ENCODE peak calls at places on chromosomes 2 and 18, in six cellular contexts. C is NB4, U is astrocyte of the spinal cord, H is thoracic aorta, N is spleen, P is epithelial cell of proximal tubule. L is an unnamed sample.

GRCh38 chr2:12155308-12156061 is 409.1 kb downstream of the LPIN1 start:
- DNase-seq in C (no peak), U (peak), H (no peak), N (no peak), P (no peak), L (peak)

GRCh38 chr18:44681039-44681595 is 429 bp downstream of the SETBP1 start:
- DNase-seq in C (no peak), U (no peak), H (no peak), N (no peak), P (no peak), L (no peak)

GRCh38 chr18:6569813-6570212 is 155.1 kb upstream of the L3MBTL4 start:
- DNase-seq in C (peak), U (no peak), H (no peak), N (no peak), P (no peak), L (no peak)

GRCh38 chr2:238458641-238459040 is 31.9 kb downstream of the ASB1 start:
- DNase-seq in C (no peak), U (peak), H (no peak), N (no peak), P (no peak), L (no peak)

GRCh38 chr2:222208010-222208690 is 90.6 kb downstream of the PAX3 start:
- DNase-seq in C (no peak), U (peak), H (no peak), N (no peak), P (no peak), L (no peak)

GRCh38 chr2:86290596-86291327 is 46.7 kb downstream of the REEP1 start:
- DNase-seq in C (no peak), U (no peak), H (no peak), N (no peak), P (no peak), L (no peak)

GRCh38 chr2:231929961-231930600 is 3.9 kb upstream of the NPPC start:
- DNase-seq in C (peak), U (no peak), H (no peak), N (peak), P (no peak), L (no peak)

GRCh38 chr2:117087565-117088291 is 726.8 kb upstream of the DDX18 start:
- DNase-seq in C (no peak), U (no peak), H (no peak), N (no peak), P (no peak), L (no peak)

GRCh38 chr2:44772131-44772530 is 169.4 kb upstream of the SIX3 start:
- DNase-seq in C (no peak), U (no peak), H (no peak), N (no peak), P (no peak), L (no peak)

GRCh38 chr18:37305084-37305483 is 260.5 kb downstream of the CELF4 start:
- DNase-seq in C (no peak), U (no peak), H (no peak), N (no peak), P (no peak), L (no peak)

GRCh38 chr2:80102026-80102425 is 202.5 kb downstream of the LRRTM1 start:
- DNase-seq in C (no peak), U (peak), H (no peak), N (no peak), P (peak), L (peak)

GRCh38 chr2:181715033-181715630 is 34.8 kb upstream of the NEUROD1 start:
- DNase-seq in C (peak), U (peak), H (peak), N (no peak), P (peak), L (peak)

GRCh38 chr18:43751835-43752234 is 474.5 kb upstream of the SYT4 start:
- DNase-seq in C (no peak), U (peak), H (no peak), N (no peak), P (no peak), L (no peak)

GRCh38 chr2:109530712-109531111 is 83.1 kb downstream of the SEPTIN10 start:
- DNase-seq in C (no peak), U (no peak), H (no peak), N (peak), P (no peak), L (no peak)

GRCh38 chr18:46856975-46857374 is 60.3 kb downstream of the PIAS2 start:
- DNase-seq in C (no peak), U (no peak), H (no peak), N (no peak), P (no peak), L (no peak)

GRCh38 chr2:224401641-224402342 is at the start of gene FAM124B:
- DNase-seq in C (peak), U (peak), H (peak), N (peak), P (no peak), L (peak)

GRCh38 chr18:56152547-56152946 is 485.8 kb downstream of the TXNL1 start:
- DNase-seq in C (no peak), U (no peak), H (no peak), N (no peak), P (no peak), L (no peak)

GRCh38 chr2:239160226-239161143 is 240.3 kb downstream of the HDAC4 start:
- DNase-seq in C (peak), U (no peak), H (no peak), N (peak), P (no peak), L (no peak)

GRCh38 chr18:37564796-37565137 is 831 bp downstream of the CELF4 start:
- DNase-seq in C (peak), U (peak), H (no peak), N (peak), P (no peak), L (peak)

GRCh38 chr18:62389761-62390481 is 64.8 kb downstream of the TNFRSF11A start:
- DNase-seq in C (no peak), U (no peak), H (no peak), N (no peak), P (no peak), L (no peak)

GRCh38 chr2:238285653-238286082 is 2.7 kb downstream of the PER2 start:
- DNase-seq in C (no peak), U (peak), H (peak), N (no peak), P (peak), L (peak)

GRCh38 chr2:157743051-157743450 is 114.4 kb upstream of the ACVR1C start:
- DNase-seq in C (no peak), U (no peak), H (no peak), N (no peak), P (no peak), L (no peak)

GRCh38 chr2:147460140-147460539 is 384.7 kb upstream of the ACVR2A start:
- DNase-seq in C (no peak), U (no peak), H (no peak), N (no peak), P (peak), L (no peak)

GRCh38 chr2:98383166-98383565 is 36.9 kb downstream of the CNGA3 start:
- DNase-seq in C (no peak), U (no peak), H (no peak), N (no peak), P (no peak), L (no peak)

GRCh38 chr2:85760371-85760770 is 6.6 kb downstream of the ATOH8 start:
- DNase-seq in C (no peak), U (no peak), H (no peak), N (no peak), P (no peak), L (no peak)

GRCh38 chr2:232779935-232780334 is 3.6 kb upstream of the KCNJ13 start:
- DNase-seq in C (no peak), U (peak), H (no peak), N (no peak), P (no peak), L (peak)

GRCh38 chr2:234910186-234910679 is 41.6 kb upstream of the SH3BP4 start:
- DNase-seq in C (no peak), U (no peak), H (no peak), N (no peak), P (no peak), L (no peak)

GRCh38 chr18:23283933-23284430 is 148.7 kb downstream of the CABLES1 start:
- DNase-seq in C (peak), U (peak), H (no peak), N (no peak), P (peak), L (no peak)

GRCh38 chr2:119005565-119005964 is 63.6 kb downstream of the MARCO start:
- DNase-seq in C (no peak), U (no peak), H (no peak), N (no peak), P (no peak), L (no peak)

GRCh38 chr2:66851449-66851872 is 416.5 kb downstream of the MEIS1 start:
- DNase-seq in C (no peak), U (peak), H (no peak), N (no peak), P (no peak), L (no peak)

GRCh38 chr18:75009296-75009695 is 199.6 kb downstream of the PTGR3 start:
- DNase-seq in C (no peak), U (no peak), H (no peak), N (no peak), P (no peak), L (no peak)

GRCh38 chr2:225411452-225411851 is 11.9 kb downstream of the NYAP2 start:
- DNase-seq in C (no peak), U (no peak), H (no peak), N (no peak), P (no peak), L (no peak)

GRCh38 chr2:60735496-60736250 is 20.4 kb upstream of the PAPOLG start:
- DNase-seq in C (peak), U (no peak), H (no peak), N (peak), P (no peak), L (no peak)

GRCh38 chr18:79922971-79923411 is 28.5 kb downstream of the SLC66A2 start:
- DNase-seq in C (no peak), U (no peak), H (no peak), N (peak), P (no peak), L (no peak)

GRCh38 chr2:72165792-72166191 is 18.1 kb upstream of the CYP26B1 start:
- DNase-seq in C (no peak), U (no peak), H (no peak), N (no peak), P (no peak), L (no peak)

GRCh38 chr2:135819211-135819610 is 17.8 kb downstream of the LCT start:
- DNase-seq in C (peak), U (peak), H (no peak), N (no peak), P (no peak), L (no peak)

DNA sequence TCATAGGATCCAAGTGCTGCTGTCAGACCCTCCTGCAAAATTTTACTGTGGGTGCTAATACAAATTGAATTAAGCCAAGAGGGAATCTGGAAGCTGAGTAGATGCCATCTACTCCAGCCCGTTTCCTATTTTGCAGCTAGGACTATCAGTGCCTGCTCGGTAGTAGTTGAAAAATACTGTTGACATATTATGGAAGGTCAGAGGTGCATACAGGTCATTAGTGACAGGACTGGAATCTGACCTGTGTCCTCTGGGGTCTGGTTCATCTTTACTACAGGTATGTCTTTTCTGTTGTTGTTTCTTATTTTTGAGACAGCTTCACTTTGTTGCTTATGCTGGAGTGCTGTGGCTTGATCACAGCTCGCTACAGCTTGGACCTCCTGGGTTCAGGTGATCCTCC is 58.8 kb downstream of the MAP4K4 start:
- DNase-seq in C (no peak), U (no peak), H (no peak), N (no peak), P (no peak), L (no peak)
- H3K4me3 ChIP-seq in C (no peak), U (no peak), H (no peak), N (peak), P (no peak), L (no peak)

GRCh38 chr18:9366126-9366714 is 31.6 kb downstream of the TWSG1 start:
- DNase-seq in C (no peak), U (peak), H (no peak), N (no peak), P (peak), L (peak)
- TF ChIP-seq CTCF in C (no peak), U (peak), H (peak), N (no peak), P (peak), L (peak)

GRCh38 chr2:236164201-236164982 is 3.8 kb downstream of the GBX2 start:
- DNase-seq in C (no peak), U (no peak), H (no peak), N (no peak), P (no peak), L (no peak)

GRCh38 chr2:236166781-236167296 is 1.3 kb downstream of the GBX2 start:
- DNase-seq in C (peak), U (no peak), H (no peak), N (no peak), P (no peak), L (no peak)

GRCh38 chr2:236166157-236166780 is 1.9 kb downstream of the GBX2 start:
- DNase-seq in C (peak), U (no peak), H (no peak), N (peak), P (no peak), L (no peak)

GRCh38 chr2:236164983-236165301 is 3.2 kb downstream of the GBX2 start:
- DNase-seq in C (no peak), U (no peak), H (no peak), N (no peak), P (no peak), L (no peak)

DNA sequence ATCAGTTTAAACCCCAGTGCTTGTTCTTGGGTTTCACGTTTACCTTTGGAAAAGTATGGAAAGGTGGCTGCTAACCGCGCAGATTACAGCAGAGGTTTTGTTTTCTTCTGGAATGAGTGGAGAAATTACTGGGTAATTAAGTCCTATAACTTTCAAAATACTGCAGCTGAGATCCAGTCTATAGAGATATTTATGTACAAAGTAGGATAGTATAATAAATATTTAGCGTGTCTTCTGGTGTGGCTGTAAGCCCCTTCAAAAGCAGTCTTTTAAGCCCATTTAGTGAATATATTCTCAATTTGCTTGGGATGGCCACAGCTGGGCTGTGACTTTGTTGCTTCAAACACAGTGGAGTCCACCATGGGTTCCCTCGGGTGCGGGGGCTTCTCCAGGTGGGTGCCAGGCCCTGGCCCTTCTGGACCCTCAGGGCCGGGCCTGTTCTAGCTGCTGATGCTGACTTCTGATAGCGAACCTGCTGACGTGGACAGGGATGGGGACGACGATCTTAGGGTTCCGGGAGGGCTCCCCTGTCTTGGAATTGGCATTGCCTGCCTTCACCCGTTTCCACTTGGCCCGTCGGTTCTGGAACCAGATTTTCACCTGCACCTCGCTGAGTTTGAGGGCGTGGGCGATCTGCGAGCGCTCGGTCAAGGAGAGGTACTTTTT is 2.6 kb downstream of the GBX2 start:
- DNase-seq in C (no peak), U (no peak), H (no peak), N (no peak), P (no peak), L (no peak)
- H3K4me3 ChIP-seq in C (no peak), U (peak), H (peak), N (peak), P (no peak), L (no peak)

DNA sequence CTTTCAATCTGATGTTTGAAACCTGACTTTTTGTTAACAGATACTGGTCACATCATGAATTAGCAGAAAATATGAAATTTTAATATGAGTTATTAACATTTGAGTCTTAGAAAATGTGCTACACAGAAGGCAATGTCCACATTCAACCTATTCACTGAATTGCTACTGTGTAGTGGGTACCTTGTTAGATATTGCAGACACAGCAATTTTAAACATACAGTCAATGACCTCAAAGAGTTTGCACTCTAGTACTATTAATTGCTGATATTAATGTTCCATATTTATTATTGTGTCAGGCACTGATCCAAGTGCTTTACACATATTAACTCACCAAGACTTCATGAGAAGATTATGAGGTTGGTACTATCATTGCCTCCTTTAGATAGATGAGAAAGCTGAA is 385.4 kb upstream of the PKDCC start:
- DNase-seq in C (no peak), U (no peak), H (no peak), N (no peak), P (no peak), L (no peak)
- TF ChIP-seq CTCF in C (no peak), U (no peak), H (no peak), N (no peak), P (no peak), L (no peak)

GRCh38 chr2:46101557-46102220 is 195.5 kb upstream of the EPAS1 start:
- DNase-seq in C (no peak), U (no peak), H (no peak), N (no peak), P (no peak), L (no peak)
- H3K4me3 ChIP-seq in C (no peak), U (no peak), H (no peak), N (no peak), P (no peak), L (no peak)

GRCh38 chr2:106343274-106343673 is 124.9 kb downstream of the RGPD3 start:
- DNase-seq in C (no peak), U (no peak), H (no peak), N (no peak), P (no peak), L (no peak)
- TF ChIP-seq CTCF in C (no peak), U (no peak), H (no peak), N (no peak), P (no peak), L (no peak)

DNA sequence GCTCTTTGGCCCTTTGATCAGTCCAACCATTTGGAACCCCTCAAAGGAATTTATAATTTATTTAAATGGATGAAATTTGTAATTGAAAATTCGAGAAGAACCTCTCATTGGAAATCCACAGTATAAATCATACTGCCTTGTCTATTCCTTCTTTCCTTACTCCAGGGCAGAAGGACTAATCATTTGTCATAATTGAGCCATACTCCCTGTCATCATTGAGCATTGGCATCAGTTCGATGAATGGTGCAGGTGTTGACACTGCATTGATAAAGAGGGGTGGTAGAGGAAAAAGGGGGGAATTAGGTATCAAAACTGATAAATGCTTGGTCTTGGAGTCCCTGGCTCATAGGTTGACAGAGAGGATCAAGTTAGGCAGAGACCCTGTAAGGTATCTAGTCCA is 2.0 kb downstream of the VSNL1 start:
- DNase-seq in C (no peak), U (no peak), H (no peak), N (no peak), P (no peak), L (no peak)
- H3K4me3 ChIP-seq in C (no peak), U (no peak), H (no peak), N (no peak), P (no peak), L (no peak)

GRCh38 chr2:105404736-105405135 is 5.9 kb upstream of the FHL2 start:
- DNase-seq in C (no peak), U (no peak), H (no peak), N (no peak), P (no peak), L (no peak)

GRCh38 chr2:105403241-105403784 is 4.5 kb upstream of the FHL2 start:
- DNase-seq in C (no peak), U (no peak), H (no peak), N (no peak), P (no peak), L (no peak)

GRCh38 chr2:105402809-105403208 is 4.0 kb upstream of the FHL2 start:
- DNase-seq in C (no peak), U (no peak), H (no peak), N (no peak), P (no peak), L (no peak)

GRCh38 chr2:105405291-105405690 is 6.4 kb upstream of the FHL2 start:
- DNase-seq in C (no peak), U (no peak), H (no peak), N (no peak), P (no peak), L (no peak)

GRCh38 chr2:105403785-105404698 is 5.2 kb upstream of the FHL2 start:
- DNase-seq in C (peak), U (peak), H (no peak), N (no peak), P (peak), L (no peak)
- TF ChIP-seq CTCF in C (peak), U (peak), H (no peak), N (no peak), P (peak), L (peak)

L was measured in HFF-Myc.